ENCODE peak calls at places on chromosomes 7 and 10, in nine cellular contexts. D is endothelial cell; Y is AG09319; B is aorta; G is effector CD4-positive, alpha-beta T cell; E is cardiac fibroblast; F is cardiac muscle cell; P is dorsolateral prefrontal cortex; L is stimulated activated CD4-positive, alpha-beta T cell treated with anti-CD3 and anti-CD28 coated beads, Interleukin-15, amount 100 ng/mL, for 48 hours. W is an unnamed sample.

GRCh38 chr7:75536491-75536890 is 44.4 kb downstream of the SPDYE5 start:
- DNase-seq in Y (no peak), G (no peak), L (no peak), P (no peak), B (peak), E (no peak), F (no peak), D (no peak), W (no peak)

GRCh38 chr10:15067154-15067553 is 21.4 kb downstream of the ACBD7 start:
- DNase-seq in D (no peak), E (no peak), L (no peak), P (no peak), Y (no peak), G (no peak), F (no peak), B (no peak), W (no peak)

GRCh38 chr7:5780801-5781496 is 514 bp downstream of the RNF216 start:
- DNase-seq in B (peak), P (peak), E (peak), D (peak), G (peak), L (no peak), Y (no peak), F (peak), W (peak)

GRCh38 chr7:128891110-128891941 is 19.2 kb downstream of the KCP start:
- DNase-seq in P (no peak), B (peak), F (no peak), G (no peak), D (no peak), L (no peak), Y (no peak), E (no peak), W (no peak)

GRCh38 chr10:97882142-97883091 is 32.8 kb downstream of the GOLGA7B start:
- DNase-seq in D (no peak), F (no peak), G (no peak), E (peak), L (no peak), Y (peak), P (no peak), B (peak), W (peak)

GRCh38 chr7:919924-920341 is 34.5 kb downstream of the ADAP1 start:
- DNase-seq in F (no peak), P (peak), Y (no peak), L (no peak), B (peak), D (no peak), G (peak), E (no peak), W (no peak)

GRCh38 chr7:85289279-85289678 is 102.4 kb upstream of the SEMA3D start:
- DNase-seq in L (no peak), Y (no peak), P (no peak), B (no peak), D (no peak), G (no peak), E (no peak), F (no peak), W (no peak)

GRCh38 chr7:41974835-41975234 is 262.2 kb downstream of the GLI3 start:
- DNase-seq in L (no peak), B (no peak), G (no peak), F (no peak), P (no peak), E (no peak), Y (no peak), D (no peak), W (no peak)

GRCh38 chr10:104483582-104483981 is 129.9 kb downstream of the CFAP58 start:
- DNase-seq in L (no peak), G (no peak), Y (no peak), E (no peak), F (no peak), D (no peak), P (no peak), B (no peak), W (no peak)

GRCh38 chr10:68560201-68560915 is at the start of gene TET1:
- DNase-seq in E (peak), D (peak), G (no peak), L (no peak), F (peak), P (no peak), Y (no peak), B (no peak), W (peak)

GRCh38 chr10:93147281-93147680 is 73.6 kb downstream of the CYP26A1 start:
- DNase-seq in B (no peak), Y (no peak), P (no peak), D (no peak), E (no peak), F (no peak), G (no peak), L (no peak), W (no peak)

GRCh38 chr7:2151235-2151634 is 81.5 kb downstream of the MAD1L1 start:
- DNase-seq in D (no peak), G (no peak), E (no peak), P (no peak), B (no peak), F (no peak), Y (no peak), L (no peak), W (no peak)

GRCh38 chr10:92699518-92700272 is 9.9 kb downstream of the HHEX start:
- DNase-seq in D (peak), Y (no peak), L (no peak), E (peak), P (no peak), F (peak), B (no peak), G (no peak), W (peak)

GRCh38 chr10:62815373-62816111 is 624 bp downstream of the EGR2 start:
- DNase-seq in E (peak), Y (no peak), D (no peak), B (peak), P (no peak), L (no peak), G (no peak), F (peak), W (no peak)

GRCh38 chr10:107814865-107815487 is 650.5 kb upstream of the SORCS1 start:
- DNase-seq in B (no peak), D (peak), Y (peak), E (peak), L (no peak), P (peak), G (no peak), F (peak), W (peak)

GRCh38 chr10:21525367-21526183 is at the start of gene SKIDA1:
- DNase-seq in P (peak), E (peak), D (peak), G (peak), F (peak), Y (peak), B (peak), L (peak), W (peak)

GRCh38 chr7:105644937-105645336 is 63.6 kb upstream of the EFCAB10 start:
- DNase-seq in D (no peak), P (no peak), G (no peak), B (no peak), Y (no peak), F (no peak), L (no peak), E (no peak), W (no peak)

W was measured in LHCN-M2.